ENCODE peak calls at places on chromosomes 5 and 9, in five cellular contexts. One of them, this sample, is unnamed.
A peak's percentile ranks its signal among the peaks of the same experiment; 100 is the strongest.

GRCh38 chr5:68382640-68383039 is 167.1 kb downstream of the PIK3R1 start:
- DNase-seq in right atrium auricular region: no peak
- DNase-seq in PC-9: no peak
- DNase-seq in AG09309: no peak
- DNase-seq in PC-3: no peak
- DNase-seq in this sample: no peak

GRCh38 chr5:106195679-106196078 is 1475.1 kb downstream of the EFNA5 start:
- DNase-seq in PC-3: no peak
- DNase-seq in AG09309: no peak
- DNase-seq in PC-9: no peak
- DNase-seq in right atrium auricular region: no peak
- DNase-seq in this sample: no peak

GRCh38 chr5:83965431-83965830 is 244.8 kb upstream of the HAPLN1 start:
- DNase-seq in PC-3: no peak
- DNase-seq in right atrium auricular region: no peak
- DNase-seq in AG09309: no peak
- DNase-seq in PC-9: no peak
- DNase-seq in this sample: no peak

GRCh38 chr5:38193015-38193581 is 65.3 kb upstream of the EGFLAM start:
- DNase-seq in PC-9: no peak
- DNase-seq in PC-3: peak; percentile 85
- DNase-seq in AG09309: peak; percentile 8
- DNase-seq in right atrium auricular region: peak; percentile 77
- DNase-seq in this sample: peak; percentile 68

GRCh38 chr9:68508547-68508946 is 32.1 kb downstream of the TMEM252 start:
- DNase-seq in right atrium auricular region: no peak
- DNase-seq in PC-3: no peak
- DNase-seq in PC-9: no peak
- DNase-seq in AG09309: no peak
- DNase-seq in this sample: no peak

GRCh38 chr9:107033974-107034373 is 171.0 kb downstream of the ZNF462 start:
- DNase-seq in PC-3: no peak
- DNase-seq in PC-9: no peak
- DNase-seq in AG09309: no peak
- DNase-seq in right atrium auricular region: no peak
- DNase-seq in this sample: no peak

GRCh38 chr9:127904518-127904887 is 5.1 kb upstream of the ST6GALNAC6 start:
- DNase-seq in right atrium auricular region: no peak
- DNase-seq in AG09309: no peak
- DNase-seq in PC-9: no peak
- DNase-seq in PC-3: no peak
- DNase-seq in this sample: no peak

GRCh38 chr5:162996052-162996451 is 441.3 kb upstream of the CCNG1 start:
- DNase-seq in AG09309: no peak
- DNase-seq in PC-9: no peak
- DNase-seq in right atrium auricular region: no peak
- DNase-seq in PC-3: no peak
- DNase-seq in this sample: no peak

GRCh38 chr5:157266286-157267007 is 524 bp downstream of the CYFIP2 start:
- DNase-seq in PC-9: no peak
- DNase-seq in AG09309: no peak
- DNase-seq in PC-3: peak; percentile 65
- DNase-seq in right atrium auricular region: no peak
- DNase-seq in this sample: no peak

GRCh38 chr9:108850293-108850897 is 5.4 kb downstream of the ACTL7B start:
- DNase-seq in PC-3: peak; percentile 50
- DNase-seq in right atrium auricular region: no peak
- DNase-seq in AG09309: no peak
- DNase-seq in PC-9: no peak
- DNase-seq in this sample: peak; percentile 44
- TF ChIP-seq CTCF in PC-3: peak; percentile 53
- TF ChIP-seq CTCF in right atrium auricular region: peak; percentile 16
- TF ChIP-seq CTCF in AG09309: peak; percentile 38
- TF ChIP-seq CTCF in PC-9: peak; percentile 48
- TF ChIP-seq CTCF in this sample: peak; percentile 33

GRCh38 chr9:114588671-114589526 is 1.3 kb downstream of the ATP6V1G1 start:
- DNase-seq in PC-9: peak; percentile 90
- DNase-seq in right atrium auricular region: no peak
- DNase-seq in AG09309: no peak
- DNase-seq in PC-3: peak; percentile 55
- DNase-seq in this sample: peak; percentile 58

GRCh38 chr9:114594136-114594535 is 6.6 kb downstream of the ATP6V1G1 start:
- DNase-seq in AG09309: no peak
- DNase-seq in right atrium auricular region: no peak
- DNase-seq in PC-9: no peak
- DNase-seq in PC-3: no peak
- DNase-seq in this sample: no peak

GRCh38 chr9:114590328-114590727 is 2.8 kb downstream of the ATP6V1G1 start:
- DNase-seq in PC-9: no peak
- DNase-seq in AG09309: no peak
- DNase-seq in right atrium auricular region: no peak
- DNase-seq in PC-3: no peak
- DNase-seq in this sample: no peak

GRCh38 chr9:114592356-114592755 is 4.8 kb downstream of the ATP6V1G1 start:
- DNase-seq in AG09309: no peak
- DNase-seq in PC-9: no peak
- DNase-seq in PC-3: peak; percentile 2
- DNase-seq in right atrium auricular region: no peak
- DNase-seq in this sample: no peak

GRCh38 chr9:114591206-114591853 is 3.8 kb downstream of the ATP6V1G1 start:
- DNase-seq in right atrium auricular region: no peak
- DNase-seq in AG09309: no peak
- DNase-seq in PC-9: no peak
- DNase-seq in PC-3: no peak
- DNase-seq in this sample: peak; percentile 70
- H3K4me3 ChIP-seq in right atrium auricular region: no peak overlapping the region
- H3K4me3 ChIP-seq in AG09309: no peak overlapping the region
- H3K4me3 ChIP-seq in PC-9: no peak overlapping the region
- H3K4me3 ChIP-seq in PC-3: no peak overlapping the region
- H3K4me3 ChIP-seq in this sample: no peak overlapping the region

GRCh38 chr5:143506881-143507552 is 103.5 kb upstream of the NR3C1 start:
- DNase-seq in AG09309: peak; percentile 93
- DNase-seq in PC-3: peak; percentile 94
- DNase-seq in right atrium auricular region: no peak
- DNase-seq in PC-9: peak; percentile 93
- DNase-seq in this sample: peak; percentile 81
- TF ChIP-seq CTCF in AG09309: no peak
- TF ChIP-seq CTCF in PC-3: peak; percentile 21
- TF ChIP-seq CTCF in right atrium auricular region: no peak
- TF ChIP-seq CTCF in PC-9: no peak
- TF ChIP-seq CTCF in this sample: no peak

GRCh38 chr5:136132087-136132486 is 558 bp upstream of the SMAD5 start:
- DNase-seq in PC-3: no peak
- DNase-seq in AG09309: no peak
- DNase-seq in right atrium auricular region: no peak
- DNase-seq in PC-9: no peak
- DNase-seq in this sample: no peak
- H3K4me3 ChIP-seq in PC-3: peak overlapping the region; percentile 81
- H3K4me3 ChIP-seq in AG09309: peak overlapping the region; percentile 80
- H3K4me3 ChIP-seq in right atrium auricular region: peak overlapping the region; percentile 90
- H3K4me3 ChIP-seq in PC-9: peak overlapping the region; percentile 78
- H3K4me3 ChIP-seq in this sample: peak overlapping the region; percentile 88

This sample was measured in fibroblast of villous mesenchyme.